ENCODE peak calls at places on chromosomes 16 and 17, in five cellular contexts. One of them, this sample, is unnamed.

GRCh38 chr16:9859706-9860105 is 322.5 kb downstream of the GRIN2A start:
- DNase-seq in MM.1S: no peak
- DNase-seq in H9: no peak
- DNase-seq in endothelial cell of umbilical vein: no peak
- DNase-seq in SK-N-SH: no peak
- DNase-seq in this sample: no peak

GRCh38 chr16:3530371-3530914 is 29.6 kb downstream of the CLUAP1 start:
- DNase-seq in endothelial cell of umbilical vein: no peak
- DNase-seq in H9: no peak
- DNase-seq in MM.1S: no peak
- DNase-seq in SK-N-SH: no peak
- DNase-seq in this sample: no peak

GRCh38 chr16:23318639-23319038 is 16.5 kb downstream of the SCNN1B start:
- DNase-seq in SK-N-SH: no peak
- DNase-seq in H9: no peak
- DNase-seq in endothelial cell of umbilical vein: no peak
- DNase-seq in MM.1S: no peak
- DNase-seq in this sample: no peak

GRCh38 chr17:37507108-37507507 is 17.4 kb downstream of the DUSP14 start:
- DNase-seq in H9: no peak
- DNase-seq in SK-N-SH: peak; percentile 32
- DNase-seq in endothelial cell of umbilical vein: no peak
- DNase-seq in MM.1S: no peak
- DNase-seq in this sample: no peak

GRCh38 chr16:86374603-86375002 is 135.7 kb upstream of the FOXF1 start:
- DNase-seq in MM.1S: no peak
- DNase-seq in H9: no peak
- DNase-seq in endothelial cell of umbilical vein: no peak
- DNase-seq in SK-N-SH: no peak
- DNase-seq in this sample: no peak

GRCh38 chr17:29584452-29585079 is 4.9 kb downstream of the GIT1 start:
- DNase-seq in MM.1S: no peak
- DNase-seq in endothelial cell of umbilical vein: no peak
- DNase-seq in SK-N-SH: peak; percentile 25
- DNase-seq in H9: no peak
- DNase-seq in this sample: peak; percentile 27

GRCh38 chr17:75110307-75110937 is 653 bp downstream of the ARMC7 start:
- DNase-seq in endothelial cell of umbilical vein: no peak
- DNase-seq in SK-N-SH: no peak
- DNase-seq in MM.1S: no peak
- DNase-seq in H9: peak; percentile 76
- DNase-seq in this sample: no peak

GRCh38 chr17:37743612-37743874 is 1.3 kb downstream of the HNF1B start:
- DNase-seq in H9: peak; percentile 70
- DNase-seq in MM.1S: no peak
- DNase-seq in SK-N-SH: peak; percentile 36
- DNase-seq in endothelial cell of umbilical vein: no peak
- DNase-seq in this sample: no peak

GRCh38 chr16:71929048-71929447 is 33.7 kb downstream of the IST1 start:
- DNase-seq in SK-N-SH: no peak
- DNase-seq in endothelial cell of umbilical vein: peak; percentile 54
- DNase-seq in H9: no peak
- DNase-seq in MM.1S: no peak
- DNase-seq in this sample: peak; percentile 76

GRCh38 chr17:62888148-62888547 is 77.9 kb upstream of the TANC2 start:
- DNase-seq in MM.1S: no peak
- DNase-seq in SK-N-SH: no peak
- DNase-seq in endothelial cell of umbilical vein: peak; percentile 23
- DNase-seq in H9: no peak
- DNase-seq in this sample: no peak

GRCh38 chr17:40122466-40122943 is 734 bp downstream of the MSL1 start:
- DNase-seq in SK-N-SH: peak; percentile 80
- DNase-seq in MM.1S: peak; percentile 47
- DNase-seq in endothelial cell of umbilical vein: peak; percentile 42
- DNase-seq in H9: peak; percentile 67
- DNase-seq in this sample: peak; percentile 39

GRCh38 chr16:89408315-89408714 is 82.0 kb downstream of the ANKRD11 start:
- DNase-seq in endothelial cell of umbilical vein: no peak
- DNase-seq in SK-N-SH: no peak
- DNase-seq in H9: no peak
- DNase-seq in MM.1S: no peak
- DNase-seq in this sample: no peak
- H3K4me2 ChIP-seq in endothelial cell of umbilical vein: no peak overlapping the region
- H3K4me2 ChIP-seq in SK-N-SH: no peak overlapping the region
- H3K4me2 ChIP-seq in H9: no peak overlapping the region
- H3K4me2 ChIP-seq in MM.1S: no peak overlapping the region
- H3K4me2 ChIP-seq in this sample: no peak overlapping the region

GRCh38 chr17:65072577-65073178 is 16.1 kb upstream of the GNA13 start:
- DNase-seq in SK-N-SH: no peak
- DNase-seq in endothelial cell of umbilical vein: no peak
- DNase-seq in H9: no peak
- DNase-seq in MM.1S: no peak
- DNase-seq in this sample: no peak
- H2AFZ ChIP-seq in SK-N-SH: no peak overlapping the region
- H2AFZ ChIP-seq in endothelial cell of umbilical vein: no peak overlapping the region
- H2AFZ ChIP-seq in H9: no peak overlapping the region
- H2AFZ ChIP-seq in MM.1S: no peak overlapping the region
- H2AFZ ChIP-seq in this sample: no peak overlapping the region

GRCh38 chr16:2385441-2385840 is 43.8 kb upstream of the CCNF start:
- DNase-seq in SK-N-SH: no peak
- DNase-seq in MM.1S: no peak
- DNase-seq in H9: no peak
- DNase-seq in endothelial cell of umbilical vein: no peak
- DNase-seq in this sample: peak; percentile 54

GRCh38 chr16:2388875-2389433 is 40.3 kb upstream of the CCNF start:
- DNase-seq in H9: no peak
- DNase-seq in endothelial cell of umbilical vein: peak; percentile 32
- DNase-seq in MM.1S: no peak
- DNase-seq in SK-N-SH: no peak
- DNase-seq in this sample: peak; percentile 73

GRCh38 chr16:2388139-2388874 is 40.9 kb upstream of the CCNF start:
- DNase-seq in endothelial cell of umbilical vein: no peak
- DNase-seq in SK-N-SH: no peak
- DNase-seq in MM.1S: no peak
- DNase-seq in H9: no peak
- DNase-seq in this sample: no peak

DNA sequence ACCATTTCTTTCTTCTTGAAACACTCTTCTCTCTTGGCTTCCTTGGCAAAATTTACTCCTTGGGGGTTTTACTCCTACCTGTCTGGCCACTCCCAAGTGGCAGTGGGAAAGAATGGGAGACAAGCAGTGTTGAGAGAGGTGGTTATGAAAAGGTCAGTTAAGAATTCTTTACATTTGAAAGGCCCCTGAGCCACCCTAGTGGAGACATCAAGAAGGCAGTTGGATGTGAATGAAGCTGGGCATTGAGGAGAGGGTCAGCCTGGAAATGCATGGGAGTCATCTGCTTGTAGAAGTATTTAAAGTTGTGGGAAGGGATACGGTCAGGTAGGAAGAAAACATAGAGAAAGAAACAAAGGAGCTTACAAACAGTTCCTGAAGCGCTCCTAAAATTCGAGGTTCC is 42.3 kb upstream of the CCNF start:
- DNase-seq in MM.1S: no peak
- DNase-seq in H9: peak; percentile 88
- DNase-seq in endothelial cell of umbilical vein: no peak
- DNase-seq in SK-N-SH: no peak
- DNase-seq in this sample: no peak
- TF ChIP-seq CTCF in MM.1S: no peak
- TF ChIP-seq CTCF in H9: peak; percentile 70
- TF ChIP-seq CTCF in endothelial cell of umbilical vein: peak; percentile 6
- TF ChIP-seq CTCF in SK-N-SH: peak; percentile 36
- TF ChIP-seq CTCF in this sample: peak; percentile 27

GRCh38 chr16:30067584-30067916 is 2.0 kb downstream of the ALDOA start:
- DNase-seq in SK-N-SH: no peak
- DNase-seq in H9: no peak
- DNase-seq in MM.1S: no peak
- DNase-seq in endothelial cell of umbilical vein: no peak
- DNase-seq in this sample: no peak

GRCh38 chr16:30065943-30066881 is 652 bp downstream of the ALDOA start:
- DNase-seq in SK-N-SH: peak; percentile 31
- DNase-seq in MM.1S: no peak
- DNase-seq in endothelial cell of umbilical vein: no peak
- DNase-seq in H9: no peak
- DNase-seq in this sample: peak; percentile 70

GRCh38 chr16:30065112-30065942 is at the start of gene ALDOA:
- DNase-seq in SK-N-SH: peak; percentile 96
- DNase-seq in endothelial cell of umbilical vein: peak; percentile 99
- DNase-seq in H9: peak; percentile 95
- DNase-seq in MM.1S: peak; percentile 97
- DNase-seq in this sample: peak; percentile 98

GRCh38 chr16:30068333-30068732 is 2.8 kb downstream of the ALDOA start:
- DNase-seq in SK-N-SH: no peak
- DNase-seq in MM.1S: no peak
- DNase-seq in H9: no peak
- DNase-seq in endothelial cell of umbilical vein: no peak
- DNase-seq in this sample: no peak

DNA sequence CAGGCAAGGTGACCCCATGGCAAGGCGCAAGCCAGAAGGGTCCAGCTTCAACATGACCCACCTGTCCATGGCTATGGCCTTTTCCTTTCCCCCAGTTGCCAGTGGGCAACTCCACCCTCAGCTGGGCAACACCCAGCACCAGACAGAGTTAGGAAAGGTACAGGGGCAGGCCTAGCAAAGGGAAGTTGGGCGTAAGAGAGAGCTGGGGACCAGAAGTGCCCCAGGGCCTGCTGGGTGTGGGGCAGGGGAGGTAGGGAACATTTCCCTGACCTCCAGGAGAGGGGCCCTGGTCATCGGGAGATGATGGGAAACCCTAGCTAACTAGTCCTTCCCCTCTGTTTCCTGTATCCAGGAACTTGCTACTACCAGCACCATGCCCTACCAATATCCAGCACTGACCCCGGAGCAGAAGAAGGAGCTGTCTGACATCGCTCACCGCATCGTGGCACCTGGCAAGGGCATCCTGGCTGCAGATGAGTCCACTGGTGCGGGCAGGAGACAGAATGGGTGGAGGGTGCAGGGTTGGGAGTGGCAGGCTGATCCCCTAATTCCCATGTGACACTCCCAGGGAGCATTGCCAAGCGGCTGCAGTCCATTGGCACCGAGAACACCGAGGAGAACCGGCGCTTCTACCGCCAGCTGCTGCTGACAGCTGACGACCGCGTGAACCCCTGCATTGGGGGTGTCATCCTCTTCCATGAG is 1.5 kb downstream of the ALDOA start:
- DNase-seq in endothelial cell of umbilical vein: no peak
- DNase-seq in H9: no peak
- DNase-seq in SK-N-SH: peak; percentile 12
- DNase-seq in MM.1S: no peak
- DNase-seq in this sample: no peak
- H3K4me2 ChIP-seq in endothelial cell of umbilical vein: peak overlapping the region; percentile 91
- H3K4me2 ChIP-seq in H9: peak overlapping the region; percentile 89
- H3K4me2 ChIP-seq in SK-N-SH: peak overlapping the region; percentile 100
- H3K4me2 ChIP-seq in MM.1S: peak overlapping the region; percentile 94
- H3K4me2 ChIP-seq in this sample: peak overlapping the region; percentile 90

DNA sequence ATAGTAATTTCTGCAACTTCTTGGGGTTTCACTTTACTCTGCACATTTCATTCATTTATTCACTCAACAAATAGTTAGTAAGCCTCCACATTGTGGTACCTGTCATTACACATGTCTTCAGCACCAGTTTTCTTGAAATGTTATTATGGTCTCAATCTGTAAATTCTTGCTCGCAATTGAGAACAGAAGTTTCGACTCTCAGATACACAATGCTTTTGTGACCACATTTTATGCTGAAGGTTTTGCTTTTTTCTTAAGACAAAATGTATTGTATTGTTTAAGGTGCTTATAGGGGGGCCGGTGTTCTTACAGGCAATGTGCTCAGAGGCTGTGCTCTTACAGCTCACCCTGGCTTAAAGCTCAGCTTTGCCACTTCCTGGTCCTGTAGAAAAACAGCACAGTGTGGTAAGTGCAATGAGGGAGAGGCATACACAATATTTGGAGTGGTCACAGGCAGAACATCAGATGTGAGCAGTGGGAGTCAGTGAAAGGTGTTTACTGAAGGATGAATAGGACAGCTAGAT is 17.6 kb downstream of the CNTNAP4 start:
- DNase-seq in endothelial cell of umbilical vein: no peak
- DNase-seq in H9: no peak
- DNase-seq in SK-N-SH: no peak
- DNase-seq in MM.1S: no peak
- DNase-seq in this sample: no peak
- H2AFZ ChIP-seq in endothelial cell of umbilical vein: no peak overlapping the region
- H2AFZ ChIP-seq in H9: no peak overlapping the region
- H2AFZ ChIP-seq in SK-N-SH: no peak overlapping the region
- H2AFZ ChIP-seq in MM.1S: no peak overlapping the region
- H2AFZ ChIP-seq in this sample: no peak overlapping the region

GRCh38 chr17:81258292-81258691 is 19.2 kb downstream of the NDUFAF8 start:
- DNase-seq in H9: peak; percentile 73
- DNase-seq in SK-N-SH: peak; percentile 95
- DNase-seq in endothelial cell of umbilical vein: no peak
- DNase-seq in MM.1S: no peak
- DNase-seq in this sample: no peak
- TF ChIP-seq CTCF in H9: peak; percentile 42
- TF ChIP-seq CTCF in SK-N-SH: peak; percentile 20
- TF ChIP-seq CTCF in endothelial cell of umbilical vein: no peak
- TF ChIP-seq CTCF in MM.1S: no peak
- TF ChIP-seq CTCF in this sample: no peak